ENCODE peak calls at places on chromosomes 2 and 18, in eight cellular contexts. K is NCI-H1417; J is progenitor cell of endocrine pancreas; U is anterior cingulate cortex; T is activated naive CD4-positive, alpha-beta T cell treated with Interleukin-2 at 50 U/mL for 16 hours; G is NAMALWA; C is iPS-NIHi11; V is NCI-H2029. X is an unnamed sample.

GRCh38 chr18:3667255-3668137 is 217.5 kb downstream of the TGIF1 start:
- DNase-seq in K (peak), J (no peak), U (no peak), T (no peak), G (no peak), C (no peak), V (peak), X (no peak)

GRCh38 chr2:62604336-62604735 is 98.3 kb upstream of the TMEM17 start:
- DNase-seq in K (no peak), J (no peak), U (no peak), T (no peak), G (no peak), C (no peak), V (no peak), X (no peak)

GRCh38 chr2:187302619-187303018 is 145.4 kb downstream of the CALCRL start:
- DNase-seq in K (no peak), J (no peak), U (no peak), T (no peak), G (no peak), C (no peak), V (no peak), X (no peak)

GRCh38 chr2:25362564-25363145 is 20.9 kb upstream of the DNMT3A start:
- DNase-seq in K (no peak), J (no peak), U (no peak), T (peak), G (peak), C (no peak), V (peak), X (peak)

GRCh38 chr2:159290289-159290907 is 3.9 kb upstream of the WDSUB1 start:
- DNase-seq in K (peak), J (no peak), U (no peak), T (no peak), G (peak), C (no peak), V (peak), X (no peak)

GRCh38 chr18:60067426-60068210 is 167.8 kb downstream of the PMAIP1 start:
- DNase-seq in K (peak), J (no peak), U (no peak), T (no peak), G (no peak), C (peak), V (no peak), X (no peak)

GRCh38 chr18:3262234-3263171 is 570 bp downstream of the MYL12B start:
- DNase-seq in K (no peak), J (no peak), U (no peak), T (peak), G (peak), C (no peak), V (no peak), X (no peak)

GRCh38 chr2:105007367-105007766 is 30.5 kb upstream of the MRPS9 start:
- DNase-seq in K (no peak), J (no peak), U (no peak), T (no peak), G (no peak), C (no peak), V (no peak), X (no peak)

GRCh38 chr2:240893363-240893828 is 2.6 kb downstream of the MAB21L4 start:
- DNase-seq in K (no peak), J (no peak), U (no peak), T (peak), G (no peak), C (peak), V (no peak), X (no peak)

GRCh38 chr2:20643826-20644225 is 7.1 kb downstream of the HS1BP3 start:
- DNase-seq in K (no peak), J (no peak), U (no peak), T (no peak), G (no peak), C (no peak), V (no peak), X (no peak)

GRCh38 chr2:134142341-134142738 is 111.5 kb upstream of the MGAT5 start:
- DNase-seq in K (no peak), J (no peak), U (no peak), T (no peak), G (no peak), C (no peak), V (no peak), X (peak)

GRCh38 chr2:230054079-230054478 is 14.6 kb downstream of the SLC16A14 start:
- DNase-seq in K (no peak), J (no peak), U (no peak), T (no peak), G (no peak), C (no peak), V (no peak), X (no peak)

GRCh38 chr2:236172866-236173733 is 4.9 kb upstream of the GBX2 start:
- DNase-seq in K (no peak), J (no peak), U (no peak), T (no peak), G (no peak), C (no peak), V (no peak), X (no peak)

GRCh38 chr2:234286956-234287355 is 209.9 kb downstream of the ARL4C start:
- DNase-seq in K (no peak), J (no peak), U (no peak), T (no peak), G (no peak), C (no peak), V (no peak), X (no peak)

GRCh38 chr2:74588664-74589063 is 34.1 kb downstream of the DOK1 start:
- DNase-seq in K (no peak), J (no peak), U (no peak), T (no peak), G (no peak), C (no peak), V (no peak), X (no peak)

GRCh38 chr2:145692971-145693478 is 1173.1 kb upstream of the ZEB2 start:
- DNase-seq in K (no peak), J (no peak), U (no peak), T (no peak), G (peak), C (no peak), V (no peak), X (peak)

X was measured in small intestine.